ENCODE peak calls at places on chromosomes 11 and 22, in seven cellular contexts. One of them, this sample, is unnamed.

GRCh38 chr11:19714387-19715363 is 2.0 kb downstream of the NAV2 start:
- DNase-seq in PC-3: peak
- DNase-seq in neural progenitor cell: peak
- DNase-seq in colonic mucosa: no peak
- DNase-seq in HCT116: no peak
- DNase-seq in A549: peak
- DNase-seq in testis: no peak
- DNase-seq in this sample: no peak

GRCh38 chr11:19935507-19935906 is 222.9 kb downstream of the NAV2 start:
- DNase-seq in colonic mucosa: no peak
- DNase-seq in A549: peak
- DNase-seq in HCT116: no peak
- DNase-seq in PC-3: peak
- DNase-seq in testis: no peak
- DNase-seq in neural progenitor cell: peak
- DNase-seq in this sample: no peak

GRCh38 chr11:102603576-102603975 is 21.6 kb downstream of the MMP20 start:
- DNase-seq in colonic mucosa: no peak
- DNase-seq in PC-3: no peak
- DNase-seq in HCT116: no peak
- DNase-seq in A549: no peak
- DNase-seq in neural progenitor cell: no peak
- DNase-seq in testis: no peak
- DNase-seq in this sample: no peak

GRCh38 chr11:100624346-100624745 is 62.7 kb upstream of the ARHGAP42 start:
- DNase-seq in HCT116: no peak
- DNase-seq in colonic mucosa: no peak
- DNase-seq in neural progenitor cell: no peak
- DNase-seq in testis: no peak
- DNase-seq in A549: no peak
- DNase-seq in PC-3: no peak
- DNase-seq in this sample: no peak

GRCh38 chr11:9266926-9267325 is 1.8 kb upstream of the DENND5A start:
- DNase-seq in colonic mucosa: no peak
- DNase-seq in testis: no peak
- DNase-seq in A549: no peak
- DNase-seq in PC-3: no peak
- DNase-seq in HCT116: no peak
- DNase-seq in neural progenitor cell: no peak
- DNase-seq in this sample: no peak

GRCh38 chr22:29311468-29312217 is 3.9 kb downstream of the RASL10A start:
- DNase-seq in A549: no peak
- DNase-seq in testis: no peak
- DNase-seq in PC-3: no peak
- DNase-seq in colonic mucosa: no peak
- DNase-seq in neural progenitor cell: no peak
- DNase-seq in HCT116: no peak
- DNase-seq in this sample: no peak

GRCh38 chr22:16957781-16958180 is 50.2 kb downstream of the GAB4 start:
- DNase-seq in PC-3: no peak
- DNase-seq in colonic mucosa: no peak
- DNase-seq in testis: no peak
- DNase-seq in neural progenitor cell: no peak
- DNase-seq in HCT116: no peak
- DNase-seq in A549: no peak
- DNase-seq in this sample: no peak

GRCh38 chr22:40123387-40123786 is 54.3 kb upstream of the TNRC6B start:
- DNase-seq in A549: no peak
- DNase-seq in colonic mucosa: no peak
- DNase-seq in PC-3: no peak
- DNase-seq in neural progenitor cell: no peak
- DNase-seq in HCT116: no peak
- DNase-seq in testis: peak
- DNase-seq in this sample: no peak

GRCh38 chr11:92396133-92396532 is 171.5 kb downstream of the FAT3 start:
- DNase-seq in PC-3: no peak
- DNase-seq in testis: no peak
- DNase-seq in HCT116: no peak
- DNase-seq in A549: no peak
- DNase-seq in neural progenitor cell: no peak
- DNase-seq in colonic mucosa: no peak
- DNase-seq in this sample: no peak

GRCh38 chr11:97454988-97455387 is 1065.2 kb downstream of the JRKL start:
- DNase-seq in A549: no peak
- DNase-seq in HCT116: no peak
- DNase-seq in PC-3: peak
- DNase-seq in neural progenitor cell: peak
- DNase-seq in testis: no peak
- DNase-seq in colonic mucosa: no peak
- DNase-seq in this sample: no peak

GRCh38 chr11:90326647-90327046 is 103.8 kb upstream of the CHORDC1 start:
- DNase-seq in A549: no peak
- DNase-seq in HCT116: no peak
- DNase-seq in PC-3: no peak
- DNase-seq in testis: no peak
- DNase-seq in colonic mucosa: no peak
- DNase-seq in neural progenitor cell: no peak
- DNase-seq in this sample: no peak
- H3K4me3 ChIP-seq in A549: no peak
- H3K4me3 ChIP-seq in HCT116: no peak
- H3K4me3 ChIP-seq in PC-3: no peak
- H3K4me3 ChIP-seq in testis: no peak
- H3K4me3 ChIP-seq in colonic mucosa: no peak
- H3K4me3 ChIP-seq in neural progenitor cell: no peak
- H3K4me3 ChIP-seq in this sample: no peak

GRCh38 chr11:15711311-15711710 is 596.6 kb downstream of the INSC start:
- DNase-seq in A549: no peak
- DNase-seq in neural progenitor cell: peak
- DNase-seq in colonic mucosa: no peak
- DNase-seq in testis: no peak
- DNase-seq in PC-3: no peak
- DNase-seq in HCT116: no peak
- DNase-seq in this sample: no peak
- H3K27ac ChIP-seq in A549: no peak
- H3K27ac ChIP-seq in neural progenitor cell: no peak
- H3K27ac ChIP-seq in colonic mucosa: no peak
- H3K27ac ChIP-seq in testis: no peak
- H3K27ac ChIP-seq in PC-3: no peak
- H3K27ac ChIP-seq in HCT116: no peak
- H3K27ac ChIP-seq in this sample: no peak

GRCh38 chr11:65183201-65183891 is 1.6 kb downstream of the CAPN1 start:
- DNase-seq in A549: no peak
- DNase-seq in testis: no peak
- DNase-seq in colonic mucosa: peak
- DNase-seq in HCT116: peak
- DNase-seq in PC-3: peak
- DNase-seq in neural progenitor cell: no peak
- DNase-seq in this sample: no peak

GRCh38 chr11:65180877-65181568 is 705 bp upstream of the CAPN1 start:
- DNase-seq in PC-3: peak
- DNase-seq in A549: peak
- DNase-seq in testis: peak
- DNase-seq in HCT116: peak
- DNase-seq in colonic mucosa: peak
- DNase-seq in neural progenitor cell: peak
- DNase-seq in this sample: peak

GRCh38 chr11:65184146-65184545 is 2.4 kb downstream of the CAPN1 start:
- DNase-seq in neural progenitor cell: peak
- DNase-seq in colonic mucosa: no peak
- DNase-seq in testis: peak
- DNase-seq in HCT116: no peak
- DNase-seq in A549: no peak
- DNase-seq in PC-3: no peak
- DNase-seq in this sample: no peak

GRCh38 chr11:65182258-65183170 is 786 bp downstream of the CAPN1 start:
- DNase-seq in neural progenitor cell: peak
- DNase-seq in HCT116: peak
- DNase-seq in testis: no peak
- DNase-seq in PC-3: peak
- DNase-seq in colonic mucosa: peak
- DNase-seq in A549: peak
- DNase-seq in this sample: peak

DNA sequence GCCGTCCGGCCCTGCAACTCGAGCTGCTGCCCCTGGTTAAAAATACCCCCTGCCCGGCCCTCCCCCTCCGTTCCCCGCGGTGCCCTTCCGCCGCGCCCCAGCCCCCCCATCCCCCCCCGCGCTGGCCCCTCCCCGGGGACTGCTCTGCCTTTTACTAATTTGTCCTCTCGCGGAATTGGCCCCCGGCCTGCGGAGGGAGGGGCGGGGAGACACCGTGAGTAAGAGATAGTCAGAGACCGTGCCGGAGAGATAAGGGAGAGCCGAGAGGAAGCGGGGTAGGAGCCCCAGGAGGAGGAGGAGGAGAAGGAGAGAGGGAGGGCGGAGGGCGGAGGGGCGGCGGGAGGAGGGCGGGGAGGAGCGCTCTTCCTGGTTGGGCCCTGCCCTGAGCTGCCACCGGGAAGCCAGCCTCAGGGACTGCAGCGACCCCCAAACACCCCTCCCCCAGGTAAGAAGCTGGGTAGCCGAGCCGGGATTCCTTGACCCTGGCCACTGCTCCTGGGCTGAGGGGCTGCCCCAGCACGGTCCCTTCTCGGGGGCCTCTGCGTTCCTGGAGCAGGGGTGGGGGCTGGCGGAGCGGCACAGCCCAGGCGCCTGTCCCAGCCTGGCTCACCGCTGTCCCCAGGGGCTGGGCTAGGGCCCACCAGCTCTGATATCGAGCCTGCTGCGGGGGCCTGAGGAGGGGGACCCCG is at the start of gene CAPN1:
- DNase-seq in PC-3: peak
- DNase-seq in testis: peak
- DNase-seq in neural progenitor cell: peak
- DNase-seq in A549: peak
- DNase-seq in HCT116: peak
- DNase-seq in colonic mucosa: peak
- DNase-seq in this sample: peak
- TF ChIP-seq CTCF in PC-3: no peak
- TF ChIP-seq CTCF in testis: no peak
- TF ChIP-seq CTCF in neural progenitor cell: no peak
- TF ChIP-seq CTCF in A549: no peak
- TF ChIP-seq CTCF in HCT116: no peak
- TF ChIP-seq CTCF in colonic mucosa: no peak
- TF ChIP-seq CTCF in this sample: no peak

DNA sequence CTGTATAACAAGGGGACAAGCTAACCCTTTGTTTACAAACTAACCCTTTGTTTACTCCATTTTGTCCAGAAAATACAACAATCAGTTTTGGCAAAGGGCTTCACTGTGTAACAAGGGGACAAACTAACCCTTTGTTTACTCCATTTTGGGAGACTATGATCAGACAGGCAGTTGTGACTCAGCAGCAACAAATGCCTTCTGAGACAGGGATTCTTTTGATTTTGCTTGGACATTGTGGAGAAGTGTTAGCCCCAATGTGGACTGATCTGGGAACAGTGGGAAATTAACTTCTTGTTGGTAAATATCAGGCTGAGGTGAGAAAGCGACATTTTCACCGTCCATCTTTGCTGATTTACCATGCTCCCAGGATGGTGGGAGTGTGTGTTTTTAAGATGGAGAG is 983 bp downstream of the EHF start:
- DNase-seq in PC-3: peak
- DNase-seq in colonic mucosa: no peak
- DNase-seq in A549: no peak
- DNase-seq in testis: no peak
- DNase-seq in HCT116: no peak
- DNase-seq in neural progenitor cell: no peak
- DNase-seq in this sample: no peak
- H3K4me3 ChIP-seq in PC-3: peak
- H3K4me3 ChIP-seq in colonic mucosa: peak
- H3K4me3 ChIP-seq in A549: no peak
- H3K4me3 ChIP-seq in testis: no peak
- H3K4me3 ChIP-seq in HCT116: no peak
- H3K4me3 ChIP-seq in neural progenitor cell: no peak
- H3K4me3 ChIP-seq in this sample: no peak

DNA sequence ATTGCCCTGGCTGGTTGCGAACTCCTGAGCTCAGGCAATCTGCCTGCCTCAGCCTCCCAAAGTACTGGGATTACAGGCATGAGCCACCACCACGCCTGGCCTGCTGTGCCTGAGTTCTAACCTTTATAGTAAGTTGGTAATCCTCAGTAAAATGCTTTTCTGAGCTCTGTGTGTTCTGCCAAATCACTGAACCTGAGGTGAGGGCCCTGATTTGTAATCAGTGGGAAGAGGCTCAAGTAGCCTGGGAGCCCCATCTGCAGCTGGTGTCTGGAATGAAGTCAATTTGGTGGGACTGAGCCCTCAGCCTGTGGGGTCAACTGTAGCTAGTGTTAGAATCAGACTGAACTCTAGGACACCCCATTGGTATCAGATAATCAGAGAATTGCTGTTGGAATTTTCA is 72.6 kb upstream of the PARVG start:
- DNase-seq in neural progenitor cell: peak
- DNase-seq in testis: no peak
- DNase-seq in colonic mucosa: no peak
- DNase-seq in PC-3: no peak
- DNase-seq in A549: no peak
- DNase-seq in HCT116: no peak
- DNase-seq in this sample: peak
- H3K27ac ChIP-seq in neural progenitor cell: no peak
- H3K27ac ChIP-seq in testis: no peak
- H3K27ac ChIP-seq in colonic mucosa: no peak
- H3K27ac ChIP-seq in PC-3: no peak
- H3K27ac ChIP-seq in A549: no peak
- H3K27ac ChIP-seq in HCT116: no peak
- H3K27ac ChIP-seq in this sample: peak

GRCh38 chr11:46631676-46632075 is 14.3 kb downstream of the ATG13 start:
- DNase-seq in A549: no peak
- DNase-seq in neural progenitor cell: no peak
- DNase-seq in PC-3: no peak
- DNase-seq in colonic mucosa: no peak
- DNase-seq in HCT116: no peak
- DNase-seq in testis: no peak
- DNase-seq in this sample: no peak
- TF ChIP-seq CTCF in A549: no peak
- TF ChIP-seq CTCF in neural progenitor cell: no peak
- TF ChIP-seq CTCF in PC-3: no peak
- TF ChIP-seq CTCF in colonic mucosa: no peak
- TF ChIP-seq CTCF in HCT116: no peak
- TF ChIP-seq CTCF in testis: no peak
- TF ChIP-seq CTCF in this sample: no peak

GRCh38 chr22:44669725-44670027 is 32.3 kb upstream of the PRR5 start:
- DNase-seq in PC-3: no peak
- DNase-seq in colonic mucosa: no peak
- DNase-seq in testis: no peak
- DNase-seq in A549: peak
- DNase-seq in HCT116: no peak
- DNase-seq in neural progenitor cell: peak
- DNase-seq in this sample: peak
- H3K4me3 ChIP-seq in PC-3: no peak
- H3K4me3 ChIP-seq in colonic mucosa: no peak
- H3K4me3 ChIP-seq in testis: no peak
- H3K4me3 ChIP-seq in A549: no peak
- H3K4me3 ChIP-seq in HCT116: no peak
- H3K4me3 ChIP-seq in neural progenitor cell: peak
- H3K4me3 ChIP-seq in this sample: no peak

This sample was measured in WERI-Rb-1.